ENCODE peak calls at places on chromosomes 2 and 18, in nine cellular contexts. L is adipocyte; N is frontal cortex; O is EH; G is cardiac muscle cell; E is neural crest cell; Y is effector CD4-positive, alpha-beta T cell; J is M059J; S is putamen. C is an unnamed sample.

GRCh38 chr2:176106636-176107539 is at the start of gene HOXD11:
- DNase-seq in E (no peak), L (no peak), O (peak), J (peak), Y (no peak), S (no peak), G (no peak), N (no peak), C (peak)

GRCh38 chr2:42794271-42795046 is 2.1 kb upstream of the HAAO start:
- DNase-seq in O (peak), L (no peak), Y (no peak), N (no peak), G (peak), E (peak), J (peak), S (no peak), C (peak)

GRCh38 chr2:240991378-240992263 is 6.8 kb upstream of the SNED1 start:
- DNase-seq in E (no peak), S (no peak), Y (no peak), O (peak), J (peak), N (no peak), L (peak), G (no peak), C (no peak)

GRCh38 chr2:124778076-124778475 is 753.0 kb downstream of the CNTNAP5 start:
- DNase-seq in Y (no peak), L (no peak), G (no peak), E (no peak), N (no peak), O (peak), J (peak), S (no peak), C (no peak)

GRCh38 chr18:839224-840079 is 27.4 kb upstream of the YES1 start:
- DNase-seq in J (peak), L (peak), S (peak), O (peak), Y (peak), G (peak), N (peak), E (peak), C (peak)

GRCh38 chr2:173288561-173288960 is 66.1 kb upstream of the CDCA7 start:
- DNase-seq in O (peak), N (no peak), Y (no peak), J (peak), L (peak), S (no peak), G (no peak), E (no peak), C (no peak)

GRCh38 chr18:961644-962355 is 57.1 kb downstream of the ADCYAP1 start:
- DNase-seq in Y (peak), G (peak), E (peak), N (peak), O (peak), S (peak), J (peak), L (peak), C (peak)

GRCh38 chr2:18749912-18750526 is 160.7 kb upstream of the NT5C1B start:
- DNase-seq in J (peak), G (peak), O (peak), E (peak), Y (no peak), S (peak), N (peak), L (peak), C (no peak)

GRCh38 chr2:2096803-2097464 is 234.1 kb downstream of the MYT1L start:
- DNase-seq in S (no peak), O (no peak), N (no peak), Y (no peak), J (no peak), G (no peak), L (no peak), E (no peak), C (no peak)

GRCh38 chr2:170651603-170652002 is 63.5 kb upstream of the SP5 start:
- DNase-seq in S (no peak), N (no peak), E (no peak), Y (peak), O (no peak), G (no peak), J (no peak), L (no peak), C (no peak)

GRCh38 chr2:212794471-212794870 is 255.9 kb upstream of the ERBB4 start:
- DNase-seq in N (no peak), O (no peak), Y (no peak), J (no peak), L (no peak), E (no peak), S (no peak), G (no peak), C (no peak)

GRCh38 chr18:59649575-59649974 is 47.6 kb downstream of the CCBE1 start:
- DNase-seq in J (no peak), N (no peak), S (no peak), G (no peak), E (no peak), O (peak), L (no peak), Y (no peak), C (no peak)

C was measured in HuH-7.5.